ENCODE peak calls at places on chromosome 4, in nine cellular contexts. U, R, M, I, H, D, X, W and A are unnamed samples.

GRCh38 chr4:60865238-60865637 is 334.9 kb upstream of the ADGRL3 start:
- DNase-seq in U (peak), R (no peak), M (peak), I (no peak), H (no peak), D (no peak), X (peak), W (no peak), A (no peak)

GRCh38 chr4:46270986-46271596 is 118.8 kb downstream of the GABRA2 start:
- DNase-seq in U (peak), R (no peak), M (peak), I (no peak), H (peak), D (no peak), X (no peak), W (no peak), A (no peak)

GRCh38 chr4:89256203-89256800 is 51.3 kb downstream of the GPRIN3 start:
- DNase-seq in U (no peak), R (no peak), M (no peak), I (no peak), H (no peak), D (no peak), X (no peak), W (no peak), A (no peak)

GRCh38 chr4:101141230-101141629 is 206.1 kb downstream of the PPP3CA start:
- DNase-seq in U (peak), R (no peak), M (no peak), I (no peak), H (no peak), D (no peak), X (no peak), W (no peak), A (no peak)

GRCh38 chr4:40548256-40548655 is 81.4 kb downstream of the RBM47 start:
- DNase-seq in U (no peak), R (no peak), M (no peak), I (no peak), H (peak), D (no peak), X (no peak), W (no peak), A (no peak)

GRCh38 chr4:147078362-147078761 is 132.7 kb upstream of the TTC29 start:
- DNase-seq in U (no peak), R (no peak), M (no peak), I (no peak), H (no peak), D (no peak), X (no peak), W (peak), A (no peak)

GRCh38 chr4:24434193-24434728 is 150.1 kb downstream of the DHX15 start:
- DNase-seq in U (no peak), R (no peak), M (no peak), I (no peak), H (no peak), D (no peak), X (no peak), W (no peak), A (no peak)

GRCh38 chr4:38723726-38724506 is 58.9 kb downstream of the TLR10 start:
- DNase-seq in U (no peak), R (no peak), M (no peak), I (no peak), H (peak), D (no peak), X (no peak), W (no peak), A (peak)

GRCh38 chr4:174318829-174319764 is 35.4 kb downstream of the CEP44 start:
- DNase-seq in U (peak), R (no peak), M (peak), I (peak), H (peak), D (no peak), X (no peak), W (peak), A (no peak)

GRCh38 chr4:38089961-38090360 is 129.8 kb downstream of the PTTG2 start:
- DNase-seq in U (no peak), R (no peak), M (no peak), I (no peak), H (no peak), D (no peak), X (no peak), W (no peak), A (no peak)